ENCODE peak calls at places on chromosomes 6 and 20, in six cellular contexts. R is mesothelial cell of epicardium, G is smooth muscle cell of the brain vasculature, J is body of pancreas, N is PC-9, Q is fibroblast of the aortic adventitia. A is an unnamed sample.

GRCh38 chr6:124683507-124683906 is 278.7 kb upstream of the RNF217 start:
- DNase-seq in G (no peak), R (no peak), N (no peak), Q (no peak), J (no peak), A (no peak)

GRCh38 chr6:7723041-7723447 is 2.9 kb upstream of the BMP6 start:
- DNase-seq in Q (peak), G (peak), N (peak), R (peak), J (peak), A (no peak)

GRCh38 chr6:170232186-170233002 is 58.5 kb downstream of the DLL1 start:
- DNase-seq in J (no peak), Q (peak), N (no peak), G (no peak), R (no peak), A (no peak)

GRCh38 chr6:36735110-36735971 is 37.7 kb downstream of the RAB44 start:
- DNase-seq in N (no peak), R (no peak), G (no peak), Q (peak), J (peak), A (no peak)

GRCh38 chr20:62805711-62806382 is 1.2 kb downstream of the OGFR start:
- DNase-seq in R (no peak), G (no peak), Q (no peak), N (no peak), J (peak), A (no peak)

GRCh38 chr6:163346529-163346961 is 68.0 kb upstream of the QKI start:
- DNase-seq in Q (peak), N (no peak), G (no peak), R (no peak), J (no peak), A (no peak)

GRCh38 chr6:163876391-163876790 is 461.9 kb downstream of the QKI start:
- DNase-seq in R (no peak), J (no peak), Q (no peak), N (no peak), G (no peak), A (no peak)

GRCh38 chr6:132751306-132751705 is 6.4 kb downstream of the VNN2 start:
- DNase-seq in Q (no peak), J (no peak), G (no peak), N (no peak), R (no peak), A (no peak)

GRCh38 chr6:127547215-127547614 is 28.1 kb upstream of the MTCL3 start:
- DNase-seq in N (no peak), Q (no peak), J (no peak), G (no peak), R (no peak), A (no peak)

GRCh38 chr6:64325093-64325492 is 689.5 kb downstream of the PHF3 start:
- DNase-seq in G (no peak), R (no peak), N (no peak), Q (no peak), J (no peak), A (no peak)

GRCh38 chr20:33316343-33316742 is 33.3 kb downstream of the BPIFB1 start:
- DNase-seq in J (no peak), N (peak), Q (no peak), G (no peak), R (no peak), A (no peak)

GRCh38 chr6:157203312-157203744 is 120.0 kb downstream of the TMEM242 start:
- DNase-seq in R (no peak), J (peak), G (no peak), N (no peak), Q (no peak), A (no peak)

GRCh38 chr6:111238464-111239119 is 151.3 kb downstream of the SLC16A10 start:
- DNase-seq in G (no peak), N (no peak), J (no peak), R (no peak), Q (peak), A (no peak)

GRCh38 chr20:50070361-50070760 is 42.6 kb downstream of the UBE2V1 start:
- DNase-seq in R (no peak), J (no peak), N (no peak), G (no peak), Q (no peak), A (no peak)

GRCh38 chr6:37516076-37516919 is 16.6 kb upstream of the CCDC167 start:
- DNase-seq in G (no peak), J (peak), R (peak), Q (no peak), N (peak), A (peak)

GRCh38 chr6:154899825-154900468 is 95.2 kb upstream of the TIAM2 start:
- DNase-seq in Q (no peak), J (no peak), R (no peak), G (no peak), N (no peak), A (no peak)

GRCh38 chr6:140590641-140591040 is 1216.2 kb upstream of the CITED2 start:
- DNase-seq in Q (peak), N (no peak), G (no peak), R (no peak), J (no peak), A (no peak)

GRCh38 chr6:84258866-84259265 is 31.4 kb upstream of the CEP162 start:
- DNase-seq in R (no peak), J (no peak), N (no peak), G (no peak), Q (no peak), A (no peak)

GRCh38 chr6:42045538-42046460 is 4.5 kb upstream of the TAF8 start:
- DNase-seq in J (peak), Q (peak), R (peak), N (peak), G (peak), A (peak)

GRCh38 chr20:60338556-60338955 is 380.3 kb downstream of the CDH26 start:
- DNase-seq in Q (no peak), N (no peak), G (no peak), R (no peak), J (no peak), A (no peak)

GRCh38 chr6:133811557-133811956 is 77.4 kb upstream of the TCF21 start:
- DNase-seq in J (no peak), N (no peak), G (no peak), Q (no peak), R (no peak), A (no peak)

GRCh38 chr20:24153101-24154040 is 164.8 kb upstream of the GGTLC1 start:
- DNase-seq in N (no peak), J (no peak), R (no peak), Q (no peak), G (no peak), A (no peak)

GRCh38 chr6:1144842-1145755 is 166.8 kb upstream of the FOXQ1 start:
- DNase-seq in R (no peak), Q (peak), N (no peak), G (peak), J (no peak), A (no peak)

GRCh38 chr20:54025166-54025835 is 45.1 kb downstream of the BCAS1 start:
- DNase-seq in Q (peak), G (no peak), R (no peak), N (no peak), J (no peak), A (no peak)

GRCh38 chr20:38842558-38842981 is 37.1 kb downstream of the PPP1R16B start:
- DNase-seq in J (no peak), N (no peak), R (no peak), G (no peak), Q (no peak), A (no peak)

GRCh38 chr6:17585766-17586502 is 14.2 kb upstream of the FAM8A1 start:
- DNase-seq in G (no peak), N (peak), R (no peak), Q (no peak), J (peak), A (no peak)

GRCh38 chr6:167650730-167651129 is 176.0 kb upstream of the AFDN start:
- DNase-seq in R (no peak), J (no peak), N (no peak), Q (no peak), G (no peak), A (no peak)

GRCh38 chr20:59101956-59102355 is 59.4 kb upstream of the PRELID3B start:
- DNase-seq in N (no peak), R (no peak), Q (no peak), J (no peak), G (no peak), A (no peak)

GRCh38 chr6:134510920-134511319 is 193.0 kb upstream of the SGK1 start:
- DNase-seq in G (no peak), Q (no peak), J (no peak), R (no peak), N (no peak), A (no peak)

GRCh38 chr6:125749864-125750691 is 646 bp downstream of the HEY2 start:
- DNase-seq in G (no peak), R (no peak), N (no peak), Q (peak), J (peak), A (no peak)

GRCh38 chr6:152240983-152241766 is 396.0 kb downstream of the SYNE1 start:
- DNase-seq in N (no peak), Q (peak), J (peak), G (no peak), R (no peak), A (no peak)

GRCh38 chr6:129507846-129508245 is 202.1 kb downstream of the ARHGAP18 start:
- DNase-seq in R (no peak), G (no peak), N (no peak), J (no peak), Q (no peak), A (no peak)

GRCh38 chr20:63495771-63496403 is 3.0 kb downstream of the EEF1A2 start:
- DNase-seq in N (no peak), G (no peak), Q (peak), J (peak), R (peak), A (peak)

GRCh38 chr6:93416575-93417420 is 2.6 kb downstream of the EPHA7 start:
- DNase-seq in J (peak), R (peak), Q (peak), N (no peak), G (no peak), A (no peak)

GRCh38 chr20:23820493-23820892 is 6.0 kb downstream of the CST2 start:
- DNase-seq in G (no peak), R (no peak), J (no peak), Q (no peak), N (no peak), A (no peak)

GRCh38 chr6:105676837-105677236 is 274.0 kb upstream of the PREP start:
- DNase-seq in J (no peak), Q (no peak), N (no peak), R (no peak), G (no peak), A (no peak)

GRCh38 chr20:57526067-57526884 is 1.3 kb upstream of the CTCFL start:
- DNase-seq in N (no peak), G (no peak), Q (no peak), J (no peak), R (no peak), A (no peak)

GRCh38 chr20:53736757-53737403 is 143.2 kb upstream of the ZNF217 start:
- DNase-seq in Q (peak), N (peak), G (no peak), R (no peak), J (no peak), A (no peak)

GRCh38 chr6:155262655-155263054 is 1.2 kb upstream of the CLDN20 start:
- DNase-seq in J (no peak), Q (no peak), N (no peak), G (no peak), R (no peak), A (no peak)

GRCh38 chr6:16741112-16742016 is 19.9 kb downstream of the ATXN1 start:
- DNase-seq in J (no peak), R (no peak), N (peak), G (no peak), Q (peak), A (no peak)

A was measured in effector CD4-positive, alpha-beta T cell.